ENCODE peak calls at places on chromosomes 2 and 18, in nine cellular contexts. N, L, Z, K, E, M, S, W and J are unnamed samples.

GRCh38 chr2:157918319-157918718 is 42.2 kb upstream of the ACVR1 start:
- DNase-seq in S (no peak), E (no peak), W (no peak), Z (no peak), M (no peak), K (no peak), N (no peak), L (no peak), J (no peak)

GRCh38 chr18:70991577-70991976 is 702.7 kb downstream of the SOCS6 start:
- DNase-seq in W (no peak), M (no peak), S (no peak), L (no peak), E (peak), N (no peak), K (no peak), Z (no peak), J (no peak)

GRCh38 chr18:59783138-59783537 is 85.9 kb upstream of the CCBE1 start:
- DNase-seq in W (no peak), E (peak), Z (peak), K (no peak), L (no peak), S (no peak), M (peak), N (peak), J (peak)

GRCh38 chr18:34773961-34774754 is 64.1 kb downstream of the DTNA start:
- DNase-seq in N (peak), L (no peak), W (no peak), Z (peak), E (peak), K (peak), M (peak), S (peak), J (peak)

GRCh38 chr2:32479224-32479623 is 122.4 kb downstream of the BIRC6 start:
- DNase-seq in Z (peak), E (peak), M (no peak), L (no peak), W (no peak), N (no peak), K (no peak), S (no peak), J (no peak)

GRCh38 chr2:222318712-222319575 is 20.1 kb upstream of the PAX3 start:
- DNase-seq in L (no peak), N (peak), E (no peak), Z (no peak), K (no peak), W (peak), M (no peak), S (no peak), J (no peak)

GRCh38 chr2:137964066-137964858 is at the start of gene HNMT:
- DNase-seq in L (no peak), M (peak), Z (peak), S (peak), K (peak), W (peak), E (peak), N (peak), J (no peak)

GRCh38 chr2:34892286-34892685 is 1293.2 kb upstream of the FAM98A start:
- DNase-seq in S (no peak), K (no peak), M (no peak), W (no peak), L (no peak), Z (no peak), N (no peak), E (no peak), J (no peak)

GRCh38 chr18:57276720-57277284 is 75.6 kb upstream of the ST8SIA3 start:
- DNase-seq in K (no peak), W (no peak), E (no peak), Z (no peak), S (no peak), N (no peak), M (no peak), L (no peak), J (no peak)

GRCh38 chr2:46119453-46119852 is 177.8 kb upstream of the EPAS1 start:
- DNase-seq in N (no peak), S (no peak), Z (peak), L (no peak), K (no peak), E (no peak), W (no peak), M (no peak), J (no peak)

GRCh38 chr2:40103163-40103562 is 324.1 kb upstream of the THUMPD2 start:
- DNase-seq in E (peak), Z (peak), K (no peak), S (no peak), L (no peak), M (no peak), W (no peak), N (no peak), J (no peak)

GRCh38 chr2:196274387-196274809 is 103.0 kb upstream of the STK17B start:
- DNase-seq in L (no peak), M (no peak), S (no peak), N (peak), K (peak), E (peak), Z (peak), W (no peak), J (no peak)

GRCh38 chr18:35176925-35177324 is 63.9 kb upstream of the ZNF397 start:
- DNase-seq in E (no peak), S (no peak), L (no peak), K (no peak), W (no peak), Z (no peak), N (no peak), M (no peak), J (no peak)

GRCh38 chr2:112996635-112997034 is 8.6 kb upstream of the IL36A start:
- DNase-seq in K (peak), W (no peak), M (no peak), S (no peak), E (no peak), N (no peak), L (peak), Z (no peak), J (no peak)

GRCh38 chr2:39511219-39511785 is 74.2 kb upstream of the MAP4K3 start:
- DNase-seq in Z (no peak), M (peak), N (no peak), K (no peak), E (no peak), W (no peak), S (no peak), L (no peak), J (no peak)

GRCh38 chr2:240967681-240968621 is 30.5 kb upstream of the SNED1 start:
- DNase-seq in S (peak), K (no peak), E (no peak), L (no peak), Z (no peak), N (peak), W (no peak), M (no peak), J (no peak)
- TF ChIP-seq CTCF in S (no peak), K (no peak), E (no peak), L (no peak), Z (no peak), N (no peak), W (no peak), M (no peak), J (no peak)

DNA sequence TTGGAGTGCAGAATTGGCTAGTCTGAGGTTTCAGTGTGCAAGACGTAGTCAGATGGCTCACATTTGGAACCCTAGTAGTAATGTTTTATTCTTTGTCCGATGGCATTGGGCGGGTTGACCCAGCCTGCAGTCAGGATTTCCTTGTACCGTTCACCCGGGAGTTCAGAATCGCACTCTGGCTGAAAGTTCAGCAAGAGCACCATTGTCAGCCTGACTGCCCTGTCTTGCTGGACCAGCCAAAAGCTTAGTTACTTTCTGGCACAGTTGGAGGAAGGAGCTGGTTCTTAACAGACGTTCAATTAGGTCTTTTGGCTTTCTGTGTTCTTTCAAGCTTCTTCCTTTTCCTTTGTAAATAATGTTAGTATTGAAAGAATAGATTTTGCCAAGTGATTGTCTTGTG is 18.6 kb downstream of the RMC1 start:
- DNase-seq in S (no peak), M (no peak), N (no peak), Z (no peak), E (no peak), K (no peak), L (no peak), W (no peak), J (no peak)
- H3K4me3 ChIP-seq in S (no peak), M (no peak), N (no peak), Z (no peak), E (no peak), K (no peak), L (no peak), W (no peak), J (no peak)

GRCh38 chr2:161059388-161059787 is 100.8 kb upstream of the TANK start:
- DNase-seq in K (no peak), L (no peak), E (no peak), N (no peak), W (no peak), Z (no peak), S (no peak), M (no peak), J (no peak)

GRCh38 chr2:161067846-161068245 is 92.4 kb upstream of the TANK start:
- DNase-seq in S (no peak), L (no peak), Z (no peak), K (no peak), E (no peak), M (no peak), N (no peak), W (no peak), J (no peak)

GRCh38 chr2:161063074-161063945 is 96.9 kb upstream of the TANK start:
- DNase-seq in N (peak), Z (peak), W (peak), E (peak), L (peak), S (peak), M (peak), K (peak), J (peak)

GRCh38 chr2:161061786-161062185 is 98.4 kb upstream of the TANK start:
- DNase-seq in Z (no peak), L (no peak), S (no peak), N (no peak), W (no peak), M (no peak), E (no peak), K (no peak), J (no peak)

GRCh38 chr2:161063946-161064306 is 96.3 kb upstream of the TANK start:
- DNase-seq in K (no peak), W (no peak), M (no peak), E (no peak), Z (no peak), L (no peak), N (no peak), S (no peak), J (no peak)
- TF ChIP-seq CTCF in K (no peak), W (no peak), M (no peak), E (no peak), Z (no peak), L (peak), N (no peak), S (peak), J (no peak)

DNA sequence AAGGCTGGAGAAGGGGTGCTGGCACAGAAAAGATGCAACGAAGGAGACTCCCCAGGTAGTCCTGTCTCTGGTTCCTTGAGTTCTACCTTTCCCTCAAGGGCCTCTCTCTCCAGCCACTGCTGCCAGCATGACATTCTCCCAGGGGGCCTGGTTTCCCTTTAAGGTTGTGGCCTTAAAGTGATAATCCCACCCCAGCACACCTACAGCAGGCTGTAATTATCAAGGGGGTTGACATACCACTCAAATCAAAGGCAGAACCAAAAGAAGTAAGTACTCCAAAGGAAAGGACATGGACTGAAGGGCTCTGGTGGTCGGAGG is 127.4 kb upstream of the MSH6 start:
- DNase-seq in N (no peak), M (no peak), E (no peak), Z (no peak), W (no peak), S (no peak), K (no peak), L (no peak), J (no peak)
- H3K4me3 ChIP-seq in N (no peak), M (no peak), E (no peak), Z (no peak), W (no peak), S (no peak), K (no peak), L (no peak), J (no peak)

GRCh38 chr2:80070587-80070986 is 234.0 kb downstream of the LRRTM1 start:
- DNase-seq in K (no peak), L (no peak), E (no peak), W (no peak), M (no peak), Z (no peak), S (no peak), N (no peak), J (no peak)
- TF ChIP-seq CTCF in K (no peak), L (no peak), E (no peak), W (no peak), M (no peak), Z (no peak), S (no peak), N (no peak), J (no peak)